ENCODE peak calls at places on chromosomes 13 and 19, in six cellular contexts. One of them, this sample, is unnamed.

GRCh38 chr19:56125806-56126590 is 4.9 kb upstream of the ZNF787 start:
- DNase-seq in nucleus accumbens: no peak
- DNase-seq in heart left ventricle: no peak
- DNase-seq in H9: no peak
- DNase-seq in C1 segment of cervical spinal cord: no peak
- DNase-seq in psoas muscle: peak
- DNase-seq in this sample: no peak

GRCh38 chr19:5036733-5037681 is 68.1 kb downstream of the KDM4B start:
- DNase-seq in nucleus accumbens: peak
- DNase-seq in heart left ventricle: no peak
- DNase-seq in C1 segment of cervical spinal cord: peak
- DNase-seq in psoas muscle: peak
- DNase-seq in H9: no peak
- DNase-seq in this sample: peak

GRCh38 chr19:2227415-2228156 is 8.5 kb downstream of the PLEKHJ1 start:
- DNase-seq in heart left ventricle: no peak
- DNase-seq in C1 segment of cervical spinal cord: peak
- DNase-seq in nucleus accumbens: no peak
- DNase-seq in psoas muscle: no peak
- DNase-seq in H9: no peak
- DNase-seq in this sample: no peak

GRCh38 chr19:15399234-15399515 is 19.6 kb upstream of the AKAP8 start:
- DNase-seq in heart left ventricle: no peak
- DNase-seq in nucleus accumbens: no peak
- DNase-seq in C1 segment of cervical spinal cord: no peak
- DNase-seq in psoas muscle: no peak
- DNase-seq in H9: no peak
- DNase-seq in this sample: no peak

GRCh38 chr13:112984501-112984900 is 15.5 kb downstream of the MCF2L start:
- DNase-seq in H9: no peak
- DNase-seq in C1 segment of cervical spinal cord: no peak
- DNase-seq in psoas muscle: no peak
- DNase-seq in heart left ventricle: no peak
- DNase-seq in nucleus accumbens: no peak
- DNase-seq in this sample: no peak

GRCh38 chr19:19403373-19403901 is 2.0 kb upstream of the GATAD2A start:
- DNase-seq in heart left ventricle: no peak
- DNase-seq in nucleus accumbens: no peak
- DNase-seq in psoas muscle: peak
- DNase-seq in C1 segment of cervical spinal cord: no peak
- DNase-seq in H9: no peak
- DNase-seq in this sample: peak

GRCh38 chr13:40331802-40332201 is 334.6 kb downstream of the FOXO1 start:
- DNase-seq in H9: no peak
- DNase-seq in C1 segment of cervical spinal cord: no peak
- DNase-seq in psoas muscle: no peak
- DNase-seq in heart left ventricle: no peak
- DNase-seq in nucleus accumbens: no peak
- DNase-seq in this sample: no peak

GRCh38 chr13:59099182-59099950 is 1064.4 kb downstream of the DIAPH3 start:
- DNase-seq in H9: no peak
- DNase-seq in nucleus accumbens: no peak
- DNase-seq in heart left ventricle: no peak
- DNase-seq in psoas muscle: no peak
- DNase-seq in C1 segment of cervical spinal cord: no peak
- DNase-seq in this sample: no peak

GRCh38 chr13:77919351-77920294 is 992 bp upstream of the EDNRB start:
- DNase-seq in H9: peak
- DNase-seq in psoas muscle: peak
- DNase-seq in heart left ventricle: peak
- DNase-seq in nucleus accumbens: peak
- DNase-seq in C1 segment of cervical spinal cord: peak
- DNase-seq in this sample: peak

GRCh38 chr19:35673121-35673804 is 6.9 kb downstream of the UPK1A start:
- DNase-seq in nucleus accumbens: no peak
- DNase-seq in H9: peak
- DNase-seq in psoas muscle: no peak
- DNase-seq in C1 segment of cervical spinal cord: no peak
- DNase-seq in heart left ventricle: no peak
- DNase-seq in this sample: peak

GRCh38 chr19:35901854-35902661 is at the start of gene HCST:
- DNase-seq in C1 segment of cervical spinal cord: peak
- DNase-seq in heart left ventricle: no peak
- DNase-seq in psoas muscle: no peak
- DNase-seq in nucleus accumbens: no peak
- DNase-seq in H9: no peak
- DNase-seq in this sample: peak

GRCh38 chr13:80654638-80655249 is 313.8 kb upstream of the SPRY2 start:
- DNase-seq in heart left ventricle: peak
- DNase-seq in psoas muscle: no peak
- DNase-seq in C1 segment of cervical spinal cord: no peak
- DNase-seq in nucleus accumbens: no peak
- DNase-seq in H9: no peak
- DNase-seq in this sample: no peak

GRCh38 chr13:102440259-102440936 is 38.5 kb upstream of the FGF14 start:
- DNase-seq in nucleus accumbens: no peak
- DNase-seq in heart left ventricle: no peak
- DNase-seq in psoas muscle: no peak
- DNase-seq in C1 segment of cervical spinal cord: no peak
- DNase-seq in H9: no peak
- DNase-seq in this sample: no peak

GRCh38 chr13:48891586-48891985 is 84.1 kb upstream of the FNDC3A start:
- DNase-seq in heart left ventricle: no peak
- DNase-seq in H9: no peak
- DNase-seq in nucleus accumbens: no peak
- DNase-seq in psoas muscle: no peak
- DNase-seq in C1 segment of cervical spinal cord: no peak
- DNase-seq in this sample: peak

GRCh38 chr19:47350599-47350998 is 1.5 kb downstream of the DHX34 start:
- DNase-seq in heart left ventricle: no peak
- DNase-seq in H9: no peak
- DNase-seq in C1 segment of cervical spinal cord: no peak
- DNase-seq in nucleus accumbens: no peak
- DNase-seq in psoas muscle: no peak
- DNase-seq in this sample: no peak

GRCh38 chr13:114143806-114144605 is 11.6 kb upstream of the RASA3 start:
- DNase-seq in H9: peak
- DNase-seq in psoas muscle: peak
- DNase-seq in C1 segment of cervical spinal cord: no peak
- DNase-seq in nucleus accumbens: no peak
- DNase-seq in heart left ventricle: no peak
- DNase-seq in this sample: no peak

GRCh38 chr13:33259296-33259695 is 26.3 kb downstream of the STARD13 start:
- DNase-seq in H9: no peak
- DNase-seq in heart left ventricle: no peak
- DNase-seq in psoas muscle: no peak
- DNase-seq in nucleus accumbens: no peak
- DNase-seq in C1 segment of cervical spinal cord: no peak
- DNase-seq in this sample: no peak

GRCh38 chr13:30792257-30793000 is 57.1 kb downstream of the ALOX5AP start:
- DNase-seq in C1 segment of cervical spinal cord: peak
- DNase-seq in psoas muscle: peak
- DNase-seq in H9: peak
- DNase-seq in heart left ventricle: peak
- DNase-seq in nucleus accumbens: peak
- DNase-seq in this sample: peak

GRCh38 chr19:46601318-46602224 is at the start of gene CALM3:
- DNase-seq in H9: no peak
- DNase-seq in nucleus accumbens: no peak
- DNase-seq in heart left ventricle: no peak
- DNase-seq in psoas muscle: no peak
- DNase-seq in C1 segment of cervical spinal cord: no peak
- DNase-seq in this sample: no peak

GRCh38 chr19:27822336-27822735 is 1390.6 kb downstream of the UQCRFS1 start:
- DNase-seq in nucleus accumbens: no peak
- DNase-seq in H9: no peak
- DNase-seq in C1 segment of cervical spinal cord: no peak
- DNase-seq in psoas muscle: no peak
- DNase-seq in heart left ventricle: no peak
- DNase-seq in this sample: peak

GRCh38 chr19:46618670-46619231 is 6.1 kb downstream of the PTGIR start:
- DNase-seq in psoas muscle: peak
- DNase-seq in C1 segment of cervical spinal cord: no peak
- DNase-seq in heart left ventricle: peak
- DNase-seq in H9: no peak
- DNase-seq in nucleus accumbens: no peak
- DNase-seq in this sample: no peak

GRCh38 chr19:35228177-35228930 is at the start of gene FAM187B:
- DNase-seq in heart left ventricle: no peak
- DNase-seq in C1 segment of cervical spinal cord: no peak
- DNase-seq in nucleus accumbens: peak
- DNase-seq in H9: no peak
- DNase-seq in psoas muscle: no peak
- DNase-seq in this sample: no peak

GRCh38 chr19:46489445-46490272 is 6.0 kb downstream of the PNMA8B start:
- DNase-seq in H9: no peak
- DNase-seq in C1 segment of cervical spinal cord: peak
- DNase-seq in psoas muscle: peak
- DNase-seq in heart left ventricle: peak
- DNase-seq in nucleus accumbens: no peak
- DNase-seq in this sample: peak

GRCh38 chr19:6064016-6064702 is 46.1 kb downstream of the RFX2 start:
- DNase-seq in C1 segment of cervical spinal cord: no peak
- DNase-seq in H9: no peak
- DNase-seq in nucleus accumbens: no peak
- DNase-seq in heart left ventricle: no peak
- DNase-seq in psoas muscle: no peak
- DNase-seq in this sample: no peak

GRCh38 chr13:28471408-28471807 is 23.5 kb downstream of the FLT1 start:
- DNase-seq in psoas muscle: no peak
- DNase-seq in nucleus accumbens: no peak
- DNase-seq in H9: no peak
- DNase-seq in heart left ventricle: no peak
- DNase-seq in C1 segment of cervical spinal cord: no peak
- DNase-seq in this sample: no peak

GRCh38 chr13:29441301-29441700 is 154.2 kb downstream of the SLC7A1 start:
- DNase-seq in heart left ventricle: no peak
- DNase-seq in psoas muscle: no peak
- DNase-seq in C1 segment of cervical spinal cord: no peak
- DNase-seq in H9: no peak
- DNase-seq in nucleus accumbens: no peak
- DNase-seq in this sample: no peak

GRCh38 chr13:46041335-46041934 is 11.1 kb downstream of the ZC3H13 start:
- DNase-seq in psoas muscle: no peak
- DNase-seq in C1 segment of cervical spinal cord: no peak
- DNase-seq in nucleus accumbens: no peak
- DNase-seq in heart left ventricle: no peak
- DNase-seq in H9: no peak
- DNase-seq in this sample: no peak

GRCh38 chr19:7506385-7507328 is 9.2 kb upstream of the ZNF358 start:
- DNase-seq in nucleus accumbens: peak
- DNase-seq in heart left ventricle: peak
- DNase-seq in H9: peak
- DNase-seq in psoas muscle: peak
- DNase-seq in C1 segment of cervical spinal cord: peak
- DNase-seq in this sample: peak

GRCh38 chr19:31357315-31357673 is 8.1 kb upstream of the TSHZ3 start:
- DNase-seq in C1 segment of cervical spinal cord: no peak
- DNase-seq in nucleus accumbens: no peak
- DNase-seq in heart left ventricle: no peak
- DNase-seq in psoas muscle: no peak
- DNase-seq in H9: no peak
- DNase-seq in this sample: no peak

GRCh38 chr13:59447846-59448620 is 715.7 kb downstream of the DIAPH3 start:
- DNase-seq in H9: peak
- DNase-seq in nucleus accumbens: no peak
- DNase-seq in heart left ventricle: no peak
- DNase-seq in psoas muscle: no peak
- DNase-seq in C1 segment of cervical spinal cord: no peak
- DNase-seq in this sample: no peak

GRCh38 chr19:46610851-46611770 is 10.0 kb downstream of the CALM3 start:
- DNase-seq in C1 segment of cervical spinal cord: no peak
- DNase-seq in psoas muscle: peak
- DNase-seq in heart left ventricle: peak
- DNase-seq in nucleus accumbens: no peak
- DNase-seq in H9: no peak
- DNase-seq in this sample: no peak

GRCh38 chr19:38737297-38737865 is 6.9 kb downstream of the CAPN12 start:
- DNase-seq in nucleus accumbens: no peak
- DNase-seq in H9: no peak
- DNase-seq in C1 segment of cervical spinal cord: no peak
- DNase-seq in heart left ventricle: no peak
- DNase-seq in psoas muscle: no peak
- DNase-seq in this sample: no peak

GRCh38 chr19:40744554-40745401 is 5.5 kb downstream of the ACTMAP start:
- DNase-seq in heart left ventricle: no peak
- DNase-seq in C1 segment of cervical spinal cord: no peak
- DNase-seq in nucleus accumbens: no peak
- DNase-seq in H9: peak
- DNase-seq in psoas muscle: no peak
- DNase-seq in this sample: no peak

GRCh38 chr19:4606921-4607678 is 32.2 kb upstream of the TNFAIP8L1 start:
- DNase-seq in heart left ventricle: peak
- DNase-seq in H9: peak
- DNase-seq in nucleus accumbens: peak
- DNase-seq in psoas muscle: peak
- DNase-seq in C1 segment of cervical spinal cord: no peak
- DNase-seq in this sample: no peak

GRCh38 chr19:39124136-39124764 is 1.3 kb upstream of the PAK4 start:
- DNase-seq in heart left ventricle: no peak
- DNase-seq in psoas muscle: no peak
- DNase-seq in H9: no peak
- DNase-seq in C1 segment of cervical spinal cord: no peak
- DNase-seq in nucleus accumbens: no peak
- DNase-seq in this sample: no peak

GRCh38 chr13:36885901-36886300 is 34.1 kb downstream of the SMAD9 start:
- DNase-seq in psoas muscle: no peak
- DNase-seq in H9: no peak
- DNase-seq in nucleus accumbens: no peak
- DNase-seq in heart left ventricle: no peak
- DNase-seq in C1 segment of cervical spinal cord: no peak
- DNase-seq in this sample: no peak

GRCh38 chr19:30525383-30525782 is 153.2 kb downstream of the ZNF536 start:
- DNase-seq in nucleus accumbens: no peak
- DNase-seq in C1 segment of cervical spinal cord: no peak
- DNase-seq in H9: no peak
- DNase-seq in heart left ventricle: no peak
- DNase-seq in psoas muscle: no peak
- DNase-seq in this sample: no peak

GRCh38 chr19:42201489-42202289 is 15.8 kb downstream of the DEDD2 start:
- DNase-seq in heart left ventricle: peak
- DNase-seq in H9: no peak
- DNase-seq in psoas muscle: no peak
- DNase-seq in nucleus accumbens: peak
- DNase-seq in C1 segment of cervical spinal cord: peak
- DNase-seq in this sample: no peak